ENCODE peak calls at places on chromosomes 5 and 9, in four cellular contexts. One of them, this sample, is unnamed. For H3K9me3, the result is how much of the 10 kb centered on the place peaks cover.

GRCh38 chr5:69265931-69266330 is 31.2 kb downstream of the CDK7 start:
- DNase-seq in Panc1: no peak
- DNase-seq in hepatocyte: peak
- DNase-seq in T-helper 17 cell: no peak
- DNase-seq in this sample: no peak

GRCh38 chr5:180804129-180804601 is 1.6 kb upstream of the MGAT1 start:
- DNase-seq in Panc1: no peak
- DNase-seq in hepatocyte: no peak
- DNase-seq in T-helper 17 cell: no peak
- DNase-seq in this sample: peak

GRCh38 chr5:88729476-88730182 is 153.4 kb downstream of the MEF2C start:
- DNase-seq in Panc1: peak
- DNase-seq in hepatocyte: peak
- DNase-seq in T-helper 17 cell: no peak
- DNase-seq in this sample: no peak

GRCh38 chr9:120873512-120873911 is 3.5 kb downstream of the PHF19 start:
- DNase-seq in Panc1: no peak
- DNase-seq in hepatocyte: peak
- DNase-seq in T-helper 17 cell: no peak
- DNase-seq in this sample: no peak

GRCh38 chr5:170337055-170337454 is 39.5 kb upstream of the LCP2 start:
- DNase-seq in Panc1: no peak
- DNase-seq in hepatocyte: no peak
- DNase-seq in T-helper 17 cell: no peak
- DNase-seq in this sample: no peak

GRCh38 chr5:36459191-36460135 is 146.9 kb upstream of the SLC1A3 start:
- DNase-seq in Panc1: no peak
- DNase-seq in hepatocyte: no peak
- DNase-seq in T-helper 17 cell: no peak
- DNase-seq in this sample: no peak

GRCh38 chr5:126680215-126680817 is 79.6 kb downstream of the PHAX start:
- DNase-seq in Panc1: no peak
- DNase-seq in hepatocyte: peak
- DNase-seq in T-helper 17 cell: no peak
- DNase-seq in this sample: no peak

GRCh38 chr9:109469646-109470358 is 28.3 kb downstream of the PTPN3 start:
- DNase-seq in Panc1: peak
- DNase-seq in hepatocyte: peak
- DNase-seq in T-helper 17 cell: peak
- DNase-seq in this sample: peak

GRCh38 chr9:5450360-5451051 is at the start of gene CD274:
- DNase-seq in Panc1: no peak
- DNase-seq in hepatocyte: peak
- DNase-seq in T-helper 17 cell: peak
- DNase-seq in this sample: peak

GRCh38 chr5:68562308-68562707 is 346.8 kb downstream of the PIK3R1 start:
- DNase-seq in Panc1: no peak
- DNase-seq in hepatocyte: peak
- DNase-seq in T-helper 17 cell: no peak
- DNase-seq in this sample: no peak

GRCh38 chr9:108603141-108603540 is 252.6 kb downstream of the ACTL7B start:
- DNase-seq in Panc1: no peak
- DNase-seq in hepatocyte: peak
- DNase-seq in T-helper 17 cell: no peak
- DNase-seq in this sample: no peak

GRCh38 chr5:111072949-111073682 is 1.6 kb downstream of the TSLP start:
- DNase-seq in Panc1: no peak
- DNase-seq in hepatocyte: peak
- DNase-seq in T-helper 17 cell: peak
- DNase-seq in this sample: no peak

GRCh38 chr9:26975728-26976707 is 19.8 kb downstream of the IFT74 start:
- DNase-seq in Panc1: no peak
- DNase-seq in hepatocyte: peak
- DNase-seq in T-helper 17 cell: no peak
- DNase-seq in this sample: no peak

GRCh38 chr9:2493106-2493505 is 128.5 kb upstream of the VLDLR start:
- DNase-seq in Panc1: no peak
- DNase-seq in hepatocyte: peak
- DNase-seq in T-helper 17 cell: no peak
- DNase-seq in this sample: no peak

GRCh38 chr9:35079041-35079425 is 709 bp downstream of the FANCG start:
- DNase-seq in Panc1: no peak
- DNase-seq in hepatocyte: no peak
- DNase-seq in T-helper 17 cell: no peak
- DNase-seq in this sample: no peak

GRCh38 chr9:128361296-128361980 is 9.7 kb upstream of the URM1 start:
- DNase-seq in Panc1: no peak
- DNase-seq in hepatocyte: no peak
- DNase-seq in T-helper 17 cell: no peak
- DNase-seq in this sample: no peak

GRCh38 chr9:113875917-113876805 is at the start of gene ZNF618:
- DNase-seq in Panc1: no peak
- DNase-seq in hepatocyte: peak
- DNase-seq in T-helper 17 cell: peak
- DNase-seq in this sample: peak

GRCh38 chr5:109387408-109387974 is 22.3 kb downstream of the PJA2 start:
- DNase-seq in Panc1: no peak
- DNase-seq in hepatocyte: no peak
- DNase-seq in T-helper 17 cell: no peak
- DNase-seq in this sample: no peak

GRCh38 chr9:32703635-32704034 is 68.2 kb upstream of the TAF1L start:
- DNase-seq in Panc1: peak
- DNase-seq in hepatocyte: no peak
- DNase-seq in T-helper 17 cell: no peak
- DNase-seq in this sample: no peak

GRCh38 chr9:138043061-138043410 is 165.5 kb downstream of the CACNA1B start:
- DNase-seq in Panc1: no peak
- DNase-seq in hepatocyte: no peak
- DNase-seq in T-helper 17 cell: no peak
- DNase-seq in this sample: no peak
- H3K9me3 ChIP-seq in Panc1: under half
- H3K9me3 ChIP-seq in hepatocyte: under half
- H3K9me3 ChIP-seq in T-helper 17 cell: under half
- H3K9me3 ChIP-seq in this sample: under half

GRCh38 chr5:3858524-3858923 is 262.9 kb downstream of the IRX1 start:
- DNase-seq in Panc1: no peak
- DNase-seq in hepatocyte: no peak
- DNase-seq in T-helper 17 cell: no peak
- DNase-seq in this sample: no peak

GRCh38 chr5:3852154-3852930 is 256.7 kb downstream of the IRX1 start:
- DNase-seq in Panc1: no peak
- DNase-seq in hepatocyte: no peak
- DNase-seq in T-helper 17 cell: no peak
- DNase-seq in this sample: no peak

GRCh38 chr5:3854069-3854741 is 258.6 kb downstream of the IRX1 start:
- DNase-seq in Panc1: no peak
- DNase-seq in hepatocyte: no peak
- DNase-seq in T-helper 17 cell: no peak
- DNase-seq in this sample: no peak

GRCh38 chr5:3853366-3853765 is 257.7 kb downstream of the IRX1 start:
- DNase-seq in Panc1: no peak
- DNase-seq in hepatocyte: no peak
- DNase-seq in T-helper 17 cell: no peak
- DNase-seq in this sample: no peak

GRCh38 chr5:3856036-3856435 is 260.4 kb downstream of the IRX1 start:
- DNase-seq in Panc1: no peak
- DNase-seq in hepatocyte: no peak
- DNase-seq in T-helper 17 cell: no peak
- DNase-seq in this sample: no peak
- H3K9me3 ChIP-seq in Panc1: under half
- H3K9me3 ChIP-seq in hepatocyte: under half
- H3K9me3 ChIP-seq in T-helper 17 cell: under half
- H3K9me3 ChIP-seq in this sample: under half

DNA sequence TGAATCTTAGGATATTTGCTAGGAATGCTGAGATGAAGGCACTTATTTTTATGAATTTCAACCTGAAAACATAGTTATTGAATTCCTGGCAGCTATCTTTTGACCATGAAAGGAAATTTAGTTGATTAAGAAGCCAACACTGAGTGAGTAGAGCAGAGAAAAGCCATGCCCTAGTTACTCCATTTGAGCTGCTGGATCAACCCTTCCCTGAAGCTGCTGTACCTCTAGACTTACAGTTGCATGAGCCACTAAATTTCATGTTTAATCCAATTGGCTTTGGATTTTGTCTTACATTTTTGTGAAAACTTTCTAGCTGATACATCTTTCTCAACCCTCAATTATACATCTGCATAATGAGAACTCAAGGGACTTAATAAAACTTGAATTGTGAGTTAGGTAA is 54.6 kb downstream of the CDC42SE2 start:
- DNase-seq in Panc1: no peak
- DNase-seq in hepatocyte: no peak
- DNase-seq in T-helper 17 cell: no peak
- DNase-seq in this sample: no peak
- H3K9me3 ChIP-seq in Panc1: under half
- H3K9me3 ChIP-seq in hepatocyte: under half
- H3K9me3 ChIP-seq in T-helper 17 cell: under half
- H3K9me3 ChIP-seq in this sample: under half

GRCh38 chr5:26813235-26813634 is 225.2 kb downstream of the CDH9 start:
- DNase-seq in Panc1: no peak
- DNase-seq in hepatocyte: no peak
- DNase-seq in T-helper 17 cell: no peak
- DNase-seq in this sample: no peak
- H3K9me3 ChIP-seq in Panc1: under half
- H3K9me3 ChIP-seq in hepatocyte: under half
- H3K9me3 ChIP-seq in T-helper 17 cell: under half
- H3K9me3 ChIP-seq in this sample: under half

GRCh38 chr5:141420855-141421488 is at the start of gene PCDHGA11:
- DNase-seq in Panc1: no peak
- DNase-seq in hepatocyte: peak
- DNase-seq in T-helper 17 cell: no peak
- DNase-seq in this sample: no peak
- H3K9me3 ChIP-seq in Panc1: under half
- H3K9me3 ChIP-seq in hepatocyte: half or more
- H3K9me3 ChIP-seq in T-helper 17 cell: under half
- H3K9me3 ChIP-seq in this sample: half or more

GRCh38 chr5:77628840-77629552 is 9.5 kb downstream of the OTP start:
- DNase-seq in Panc1: no peak
- DNase-seq in hepatocyte: no peak
- DNase-seq in T-helper 17 cell: no peak
- DNase-seq in this sample: no peak
- H3K9me3 ChIP-seq in Panc1: under half
- H3K9me3 ChIP-seq in hepatocyte: under half
- H3K9me3 ChIP-seq in T-helper 17 cell: under half
- H3K9me3 ChIP-seq in this sample: under half